ENCODE peak calls at places on chromosomes 16 and 17, in ten cellular contexts. One of them, this sample, is unnamed.

GRCh38 chr16:5584100-5584499 is 486.5 kb upstream of the EEF2KMT start:
- DNase-seq in NCI-H748 treated with DMSO at 0.1 percent for 48 hours: no peak
- DNase-seq in aorta: no peak
- DNase-seq in CD8-positive, alpha-beta memory T cell: no peak
- DNase-seq in astrocyte of the cerebellum: no peak
- DNase-seq in cardiac muscle cell: no peak
- DNase-seq in NCI-H2081: no peak
- DNase-seq in AG04449: no peak
- DNase-seq in NCI-H2171 treated with DMSO at 0.1 percent for 48 hours: no peak
- DNase-seq in IMR-90: no peak
- DNase-seq in this sample: no peak

GRCh38 chr16:14405611-14406537 is 224.2 kb downstream of the PARN start:
- DNase-seq in NCI-H748 treated with DMSO at 0.1 percent for 48 hours: no peak
- DNase-seq in aorta: no peak
- DNase-seq in CD8-positive, alpha-beta memory T cell: no peak
- DNase-seq in astrocyte of the cerebellum: no peak
- DNase-seq in cardiac muscle cell: peak; percentile 36
- DNase-seq in NCI-H2081: no peak
- DNase-seq in AG04449: no peak
- DNase-seq in NCI-H2171 treated with DMSO at 0.1 percent for 48 hours: no peak
- DNase-seq in IMR-90: no peak
- DNase-seq in this sample: no peak

GRCh38 chr16:20624882-20625807 is 49.0 kb upstream of the ACSM2B start:
- DNase-seq in NCI-H748 treated with DMSO at 0.1 percent for 48 hours: no peak
- DNase-seq in aorta: no peak
- DNase-seq in CD8-positive, alpha-beta memory T cell: no peak
- DNase-seq in astrocyte of the cerebellum: no peak
- DNase-seq in cardiac muscle cell: no peak
- DNase-seq in NCI-H2081: no peak
- DNase-seq in AG04449: no peak
- DNase-seq in NCI-H2171 treated with DMSO at 0.1 percent for 48 hours: no peak
- DNase-seq in IMR-90: no peak
- DNase-seq in this sample: no peak

GRCh38 chr16:58063377-58064076 is 38.0 kb downstream of the MMP15 start:
- DNase-seq in NCI-H748 treated with DMSO at 0.1 percent for 48 hours: no peak
- DNase-seq in aorta: no peak
- DNase-seq in CD8-positive, alpha-beta memory T cell: no peak
- DNase-seq in astrocyte of the cerebellum: no peak
- DNase-seq in cardiac muscle cell: peak; percentile 67
- DNase-seq in NCI-H2081: no peak
- DNase-seq in AG04449: no peak
- DNase-seq in NCI-H2171 treated with DMSO at 0.1 percent for 48 hours: no peak
- DNase-seq in IMR-90: no peak
- DNase-seq in this sample: no peak

GRCh38 chr16:26348095-26348494 is 656.3 kb downstream of the HS3ST4 start:
- DNase-seq in NCI-H748 treated with DMSO at 0.1 percent for 48 hours: no peak
- DNase-seq in aorta: no peak
- DNase-seq in CD8-positive, alpha-beta memory T cell: no peak
- DNase-seq in astrocyte of the cerebellum: no peak
- DNase-seq in cardiac muscle cell: no peak
- DNase-seq in NCI-H2081: no peak
- DNase-seq in AG04449: no peak
- DNase-seq in NCI-H2171 treated with DMSO at 0.1 percent for 48 hours: no peak
- DNase-seq in IMR-90: no peak
- DNase-seq in this sample: no peak

GRCh38 chr16:48546774-48547173 is 63.2 kb downstream of the N4BP1 start:
- DNase-seq in NCI-H748 treated with DMSO at 0.1 percent for 48 hours: peak; percentile 3
- DNase-seq in aorta: no peak
- DNase-seq in CD8-positive, alpha-beta memory T cell: no peak
- DNase-seq in astrocyte of the cerebellum: no peak
- DNase-seq in cardiac muscle cell: no peak
- DNase-seq in NCI-H2081: peak; percentile 19
- DNase-seq in AG04449: no peak
- DNase-seq in NCI-H2171 treated with DMSO at 0.1 percent for 48 hours: no peak
- DNase-seq in IMR-90: no peak
- DNase-seq in this sample: no peak

GRCh38 chr16:22141746-22142145 is 20.6 kb upstream of the SDR42E2 start:
- DNase-seq in NCI-H748 treated with DMSO at 0.1 percent for 48 hours: no peak
- DNase-seq in aorta: no peak
- DNase-seq in CD8-positive, alpha-beta memory T cell: no peak
- DNase-seq in astrocyte of the cerebellum: no peak
- DNase-seq in cardiac muscle cell: no peak
- DNase-seq in NCI-H2081: no peak
- DNase-seq in AG04449: no peak
- DNase-seq in NCI-H2171 treated with DMSO at 0.1 percent for 48 hours: no peak
- DNase-seq in IMR-90: peak; percentile 7
- DNase-seq in this sample: no peak

GRCh38 chr17:21678451-21679081 is 13.8 kb upstream of the KCNJ18 start:
- DNase-seq in NCI-H748 treated with DMSO at 0.1 percent for 48 hours: peak; percentile 58
- DNase-seq in aorta: no peak
- DNase-seq in CD8-positive, alpha-beta memory T cell: no peak
- DNase-seq in astrocyte of the cerebellum: no peak
- DNase-seq in cardiac muscle cell: no peak
- DNase-seq in NCI-H2081: no peak
- DNase-seq in AG04449: no peak
- DNase-seq in NCI-H2171 treated with DMSO at 0.1 percent for 48 hours: no peak
- DNase-seq in IMR-90: no peak
- DNase-seq in this sample: no peak

GRCh38 chr16:63331111-63331510 is 1294.9 kb upstream of the CDH8 start:
- DNase-seq in NCI-H748 treated with DMSO at 0.1 percent for 48 hours: no peak
- DNase-seq in aorta: no peak
- DNase-seq in CD8-positive, alpha-beta memory T cell: no peak
- DNase-seq in astrocyte of the cerebellum: no peak
- DNase-seq in cardiac muscle cell: no peak
- DNase-seq in NCI-H2081: no peak
- DNase-seq in AG04449: no peak
- DNase-seq in NCI-H2171 treated with DMSO at 0.1 percent for 48 hours: no peak
- DNase-seq in IMR-90: no peak
- DNase-seq in this sample: no peak

GRCh38 chr17:33209671-33210070 is 83.4 kb downstream of the ASIC2 start:
- DNase-seq in NCI-H748 treated with DMSO at 0.1 percent for 48 hours: no peak
- DNase-seq in aorta: no peak
- DNase-seq in CD8-positive, alpha-beta memory T cell: no peak
- DNase-seq in astrocyte of the cerebellum: no peak
- DNase-seq in cardiac muscle cell: no peak
- DNase-seq in NCI-H2081: no peak
- DNase-seq in AG04449: no peak
- DNase-seq in NCI-H2171 treated with DMSO at 0.1 percent for 48 hours: no peak
- DNase-seq in IMR-90: peak; percentile 47
- DNase-seq in this sample: no peak

GRCh38 chr16:11742041-11742535 is 569 bp downstream of the TXNDC11 start:
- DNase-seq in NCI-H748 treated with DMSO at 0.1 percent for 48 hours: no peak
- DNase-seq in aorta: peak; percentile 66
- DNase-seq in CD8-positive, alpha-beta memory T cell: no peak
- DNase-seq in astrocyte of the cerebellum: no peak
- DNase-seq in cardiac muscle cell: no peak
- DNase-seq in NCI-H2081: no peak
- DNase-seq in AG04449: no peak
- DNase-seq in NCI-H2171 treated with DMSO at 0.1 percent for 48 hours: no peak
- DNase-seq in IMR-90: no peak
- DNase-seq in this sample: peak; percentile 36

GRCh38 chr16:20114356-20114755 is 40.7 kb upstream of the GPR139 start:
- DNase-seq in NCI-H748 treated with DMSO at 0.1 percent for 48 hours: no peak
- DNase-seq in aorta: peak; percentile 44
- DNase-seq in CD8-positive, alpha-beta memory T cell: no peak
- DNase-seq in astrocyte of the cerebellum: no peak
- DNase-seq in cardiac muscle cell: no peak
- DNase-seq in NCI-H2081: no peak
- DNase-seq in AG04449: no peak
- DNase-seq in NCI-H2171 treated with DMSO at 0.1 percent for 48 hours: no peak
- DNase-seq in IMR-90: no peak
- DNase-seq in this sample: no peak

GRCh38 chr16:87465306-87465705 is 27.5 kb downstream of the ZCCHC14 start:
- DNase-seq in NCI-H748 treated with DMSO at 0.1 percent for 48 hours: no peak
- DNase-seq in aorta: peak; percentile 88
- DNase-seq in CD8-positive, alpha-beta memory T cell: no peak
- DNase-seq in astrocyte of the cerebellum: peak; percentile 65
- DNase-seq in cardiac muscle cell: no peak
- DNase-seq in NCI-H2081: no peak
- DNase-seq in AG04449: peak; percentile 40
- DNase-seq in NCI-H2171 treated with DMSO at 0.1 percent for 48 hours: no peak
- DNase-seq in IMR-90: peak; percentile 82
- DNase-seq in this sample: no peak

GRCh38 chr16:28089205-28089991 is 25.9 kb upstream of the GSG1L start:
- DNase-seq in NCI-H748 treated with DMSO at 0.1 percent for 48 hours: no peak
- DNase-seq in aorta: peak; percentile 16
- DNase-seq in CD8-positive, alpha-beta memory T cell: no peak
- DNase-seq in astrocyte of the cerebellum: no peak
- DNase-seq in cardiac muscle cell: no peak
- DNase-seq in NCI-H2081: no peak
- DNase-seq in AG04449: no peak
- DNase-seq in NCI-H2171 treated with DMSO at 0.1 percent for 48 hours: no peak
- DNase-seq in IMR-90: no peak
- DNase-seq in this sample: no peak

GRCh38 chr16:82936941-82937551 is 310.3 kb downstream of the CDH13 start:
- DNase-seq in NCI-H748 treated with DMSO at 0.1 percent for 48 hours: no peak
- DNase-seq in aorta: no peak
- DNase-seq in CD8-positive, alpha-beta memory T cell: no peak
- DNase-seq in astrocyte of the cerebellum: peak; percentile 65
- DNase-seq in cardiac muscle cell: no peak
- DNase-seq in NCI-H2081: no peak
- DNase-seq in AG04449: no peak
- DNase-seq in NCI-H2171 treated with DMSO at 0.1 percent for 48 hours: no peak
- DNase-seq in IMR-90: peak; percentile 87
- DNase-seq in this sample: no peak

GRCh38 chr17:6479626-6480324 is 35.5 kb downstream of the PIMREG start:
- DNase-seq in NCI-H748 treated with DMSO at 0.1 percent for 48 hours: no peak
- DNase-seq in aorta: no peak
- DNase-seq in CD8-positive, alpha-beta memory T cell: no peak
- DNase-seq in astrocyte of the cerebellum: no peak
- DNase-seq in cardiac muscle cell: no peak
- DNase-seq in NCI-H2081: peak; percentile 32
- DNase-seq in AG04449: no peak
- DNase-seq in NCI-H2171 treated with DMSO at 0.1 percent for 48 hours: no peak
- DNase-seq in IMR-90: no peak
- DNase-seq in this sample: no peak

GRCh38 chr17:80034977-80035686 is 540 bp downstream of the TBC1D16 start:
- DNase-seq in NCI-H748 treated with DMSO at 0.1 percent for 48 hours: no peak
- DNase-seq in aorta: peak; percentile 70
- DNase-seq in CD8-positive, alpha-beta memory T cell: peak; percentile 55
- DNase-seq in astrocyte of the cerebellum: no peak
- DNase-seq in cardiac muscle cell: peak; percentile 44
- DNase-seq in NCI-H2081: peak; percentile 23
- DNase-seq in AG04449: no peak
- DNase-seq in NCI-H2171 treated with DMSO at 0.1 percent for 48 hours: peak; percentile 38
- DNase-seq in IMR-90: peak; percentile 43
- DNase-seq in this sample: peak; percentile 38

GRCh38 chr16:58421529-58421928 is 29.3 kb downstream of the GINS3 start:
- DNase-seq in NCI-H748 treated with DMSO at 0.1 percent for 48 hours: no peak
- DNase-seq in aorta: no peak
- DNase-seq in CD8-positive, alpha-beta memory T cell: no peak
- DNase-seq in astrocyte of the cerebellum: peak; percentile 46
- DNase-seq in cardiac muscle cell: peak; percentile 25
- DNase-seq in NCI-H2081: no peak
- DNase-seq in AG04449: no peak
- DNase-seq in NCI-H2171 treated with DMSO at 0.1 percent for 48 hours: peak; percentile 59
- DNase-seq in IMR-90: peak; percentile 37
- DNase-seq in this sample: no peak

GRCh38 chr17:48505788-48506187 is 25.0 kb downstream of the HOXB1 start:
- DNase-seq in NCI-H748 treated with DMSO at 0.1 percent for 48 hours: peak; percentile 94
- DNase-seq in aorta: peak; percentile 60
- DNase-seq in CD8-positive, alpha-beta memory T cell: peak; percentile 51
- DNase-seq in astrocyte of the cerebellum: peak; percentile 34
- DNase-seq in cardiac muscle cell: peak; percentile 64
- DNase-seq in NCI-H2081: peak; percentile 98
- DNase-seq in AG04449: peak; percentile 58
- DNase-seq in NCI-H2171 treated with DMSO at 0.1 percent for 48 hours: no peak
- DNase-seq in IMR-90: peak; percentile 89
- DNase-seq in this sample: peak; percentile 42

GRCh38 chr16:3058173-3059030 is 7.0 kb upstream of the IL32 start:
- DNase-seq in NCI-H748 treated with DMSO at 0.1 percent for 48 hours: no peak
- DNase-seq in aorta: peak; percentile 72
- DNase-seq in CD8-positive, alpha-beta memory T cell: peak; percentile 44
- DNase-seq in astrocyte of the cerebellum: no peak
- DNase-seq in cardiac muscle cell: peak; percentile 59
- DNase-seq in NCI-H2081: peak; percentile 10
- DNase-seq in AG04449: no peak
- DNase-seq in NCI-H2171 treated with DMSO at 0.1 percent for 48 hours: peak; percentile 39
- DNase-seq in IMR-90: no peak
- DNase-seq in this sample: peak; percentile 61

GRCh38 chr16:15643453-15644305 is 725 bp upstream of the MARF1 start:
- DNase-seq in NCI-H748 treated with DMSO at 0.1 percent for 48 hours: peak; percentile 38
- DNase-seq in aorta: no peak
- DNase-seq in CD8-positive, alpha-beta memory T cell: no peak
- DNase-seq in astrocyte of the cerebellum: peak; percentile 35
- DNase-seq in cardiac muscle cell: peak; percentile 69
- DNase-seq in NCI-H2081: peak; percentile 71
- DNase-seq in AG04449: no peak
- DNase-seq in NCI-H2171 treated with DMSO at 0.1 percent for 48 hours: peak; percentile 86
- DNase-seq in IMR-90: peak; percentile 59
- DNase-seq in this sample: peak; percentile 26

GRCh38 chr17:45294506-45294905 is 22.3 kb downstream of the MAP3K14 start:
- DNase-seq in NCI-H748 treated with DMSO at 0.1 percent for 48 hours: no peak
- DNase-seq in aorta: peak; percentile 69
- DNase-seq in CD8-positive, alpha-beta memory T cell: no peak
- DNase-seq in astrocyte of the cerebellum: peak; percentile 85
- DNase-seq in cardiac muscle cell: no peak
- DNase-seq in NCI-H2081: no peak
- DNase-seq in AG04449: no peak
- DNase-seq in NCI-H2171 treated with DMSO at 0.1 percent for 48 hours: no peak
- DNase-seq in IMR-90: peak; percentile 88
- DNase-seq in this sample: no peak

GRCh38 chr16:85851034-85851780 is 47.8 kb upstream of the IRF8 start:
- DNase-seq in NCI-H748 treated with DMSO at 0.1 percent for 48 hours: no peak
- DNase-seq in aorta: no peak
- DNase-seq in CD8-positive, alpha-beta memory T cell: no peak
- DNase-seq in astrocyte of the cerebellum: no peak
- DNase-seq in cardiac muscle cell: no peak
- DNase-seq in NCI-H2081: no peak
- DNase-seq in AG04449: no peak
- DNase-seq in NCI-H2171 treated with DMSO at 0.1 percent for 48 hours: peak; percentile 72
- DNase-seq in IMR-90: no peak
- DNase-seq in this sample: no peak

GRCh38 chr16:3089717-3090592 is 9.1 kb downstream of the ZSCAN10 start:
- DNase-seq in NCI-H748 treated with DMSO at 0.1 percent for 48 hours: peak; percentile 42
- DNase-seq in aorta: no peak
- DNase-seq in CD8-positive, alpha-beta memory T cell: no peak
- DNase-seq in astrocyte of the cerebellum: no peak
- DNase-seq in cardiac muscle cell: no peak
- DNase-seq in NCI-H2081: peak; percentile 63
- DNase-seq in AG04449: no peak
- DNase-seq in NCI-H2171 treated with DMSO at 0.1 percent for 48 hours: no peak
- DNase-seq in IMR-90: no peak
- DNase-seq in this sample: no peak

GRCh38 chr17:50151937-50152547 is 1.6 kb upstream of the PPP1R9B start:
- DNase-seq in NCI-H748 treated with DMSO at 0.1 percent for 48 hours: peak; percentile 82
- DNase-seq in aorta: peak; percentile 89
- DNase-seq in CD8-positive, alpha-beta memory T cell: peak; percentile 59
- DNase-seq in astrocyte of the cerebellum: peak; percentile 63
- DNase-seq in cardiac muscle cell: peak; percentile 86
- DNase-seq in NCI-H2081: peak; percentile 92
- DNase-seq in AG04449: no peak
- DNase-seq in NCI-H2171 treated with DMSO at 0.1 percent for 48 hours: peak; percentile 87
- DNase-seq in IMR-90: peak; percentile 87
- DNase-seq in this sample: peak; percentile 54

GRCh38 chr16:3646348-3646920 is 8.1 kb upstream of the DNASE1 start:
- DNase-seq in NCI-H748 treated with DMSO at 0.1 percent for 48 hours: peak; percentile 74
- DNase-seq in aorta: no peak
- DNase-seq in CD8-positive, alpha-beta memory T cell: no peak
- DNase-seq in astrocyte of the cerebellum: peak; percentile 15
- DNase-seq in cardiac muscle cell: no peak
- DNase-seq in NCI-H2081: peak; percentile 61
- DNase-seq in AG04449: no peak
- DNase-seq in NCI-H2171 treated with DMSO at 0.1 percent for 48 hours: peak; percentile 64
- DNase-seq in IMR-90: peak; percentile 23
- DNase-seq in this sample: no peak

GRCh38 chr17:17114592-17115225 is 72.5 kb downstream of the MPRIP start:
- DNase-seq in NCI-H748 treated with DMSO at 0.1 percent for 48 hours: no peak
- DNase-seq in aorta: peak; percentile 48
- DNase-seq in CD8-positive, alpha-beta memory T cell: no peak
- DNase-seq in astrocyte of the cerebellum: no peak
- DNase-seq in cardiac muscle cell: no peak
- DNase-seq in NCI-H2081: no peak
- DNase-seq in AG04449: no peak
- DNase-seq in NCI-H2171 treated with DMSO at 0.1 percent for 48 hours: no peak
- DNase-seq in IMR-90: no peak
- DNase-seq in this sample: no peak

GRCh38 chr17:16877102-16877501 is 94.8 kb downstream of the TNFRSF13B start:
- DNase-seq in NCI-H748 treated with DMSO at 0.1 percent for 48 hours: no peak
- DNase-seq in aorta: no peak
- DNase-seq in CD8-positive, alpha-beta memory T cell: no peak
- DNase-seq in astrocyte of the cerebellum: no peak
- DNase-seq in cardiac muscle cell: no peak
- DNase-seq in NCI-H2081: no peak
- DNase-seq in AG04449: no peak
- DNase-seq in NCI-H2171 treated with DMSO at 0.1 percent for 48 hours: no peak
- DNase-seq in IMR-90: no peak
- DNase-seq in this sample: no peak

This sample was measured in activated gamma-delta T cell treated with Interleukin-2 at 50 U/mL for 16 hours.